ENCODE peak calls at places on chromosomes 6 and 20, in four cellular contexts. D is uterus, Y is pancreas, K is tibial artery. M is an unnamed sample. For H3K9me3, the result is how much of the 10 kb centered on the place peaks cover.

GRCh38 chr20:45008521-45009049 is 42.3 kb downstream of the STK4 start:
- DNase-seq in D (no peak), Y (no peak), K (no peak), M (no peak)

GRCh38 chr6:2124260-2124709 is 121.1 kb downstream of the GMDS start:
- DNase-seq in D (peak), Y (no peak), K (no peak), M (no peak)

GRCh38 chr6:147947521-147947920 is 395.1 kb upstream of the SASH1 start:
- DNase-seq in D (no peak), Y (no peak), K (no peak), M (peak)

GRCh38 chr6:130482645-130483390 is 117.0 kb downstream of the TMEM200A start:
- DNase-seq in D (no peak), Y (no peak), K (no peak), M (no peak)

GRCh38 chr6:34071111-34071883 is 74.6 kb downstream of the GRM4 start:
- DNase-seq in D (no peak), Y (no peak), K (no peak), M (no peak)

GRCh38 chr6:107811591-107812218 is 12.4 kb downstream of the SCML4 start:
- DNase-seq in D (no peak), Y (no peak), K (no peak), M (no peak)

GRCh38 chr6:142444800-142445405 is 143.1 kb downstream of the ADGRG6 start:
- DNase-seq in D (no peak), Y (no peak), K (no peak), M (no peak)

GRCh38 chr6:46789434-46790358 is 3.5 kb upstream of the MEP1A start:
- DNase-seq in D (no peak), Y (no peak), K (no peak), M (no peak)

GRCh38 chr20:51938557-51939324 is 136.4 kb upstream of the SALL4 start:
- DNase-seq in D (no peak), Y (no peak), K (no peak), M (no peak)

GRCh38 chr20:25273541-25274358 is 25.9 kb downstream of the PYGB start:
- DNase-seq in D (peak), Y (peak), K (peak), M (no peak)

GRCh38 chr6:56193846-56194245 is 53.5 kb downstream of the COL21A1 start:
- DNase-seq in D (no peak), Y (no peak), K (no peak), M (no peak)

GRCh38 chr6:53524455-53524815 is 20.5 kb downstream of the GCLC start:
- DNase-seq in D (no peak), Y (no peak), K (no peak), M (no peak)

GRCh38 chr20:58478141-58478805 is 36.9 kb downstream of the APCDD1L start:
- DNase-seq in D (no peak), Y (no peak), K (no peak), M (no peak)

GRCh38 chr20:8376940-8377339 is 244.9 kb downstream of the PLCB1 start:
- DNase-seq in D (no peak), Y (no peak), K (no peak), M (no peak)

GRCh38 chr6:151022492-151022891 is 157.0 kb downstream of the MTHFD1L start:
- DNase-seq in D (no peak), Y (no peak), K (no peak), M (no peak)

GRCh38 chr6:116413357-116413756 is 42.6 kb downstream of the DSE start:
- DNase-seq in D (no peak), Y (no peak), K (no peak), M (no peak)

GRCh38 chr6:148379481-148379880 is 36.8 kb downstream of the SASH1 start:
- DNase-seq in D (no peak), Y (no peak), K (no peak), M (no peak)

GRCh38 chr20:991850-992249 is 10.3 kb downstream of the RSPO4 start:
- DNase-seq in D (no peak), Y (no peak), K (no peak), M (no peak)

GRCh38 chr20:8853805-8854338 is 215.0 kb upstream of the PLCB4 start:
- DNase-seq in D (no peak), Y (no peak), K (no peak), M (no peak)

GRCh38 chr20:24953621-24954133 is 4.6 kb downstream of the CST7 start:
- DNase-seq in D (no peak), Y (no peak), K (no peak), M (no peak)

GRCh38 chr20:10855031-10855430 is 181.2 kb upstream of the JAG1 start:
- DNase-seq in D (no peak), Y (no peak), K (no peak), M (no peak)

GRCh38 chr20:43537921-43538854 is 20.6 kb upstream of the SGK2 start:
- DNase-seq in D (peak), Y (peak), K (peak), M (peak)

DNA sequence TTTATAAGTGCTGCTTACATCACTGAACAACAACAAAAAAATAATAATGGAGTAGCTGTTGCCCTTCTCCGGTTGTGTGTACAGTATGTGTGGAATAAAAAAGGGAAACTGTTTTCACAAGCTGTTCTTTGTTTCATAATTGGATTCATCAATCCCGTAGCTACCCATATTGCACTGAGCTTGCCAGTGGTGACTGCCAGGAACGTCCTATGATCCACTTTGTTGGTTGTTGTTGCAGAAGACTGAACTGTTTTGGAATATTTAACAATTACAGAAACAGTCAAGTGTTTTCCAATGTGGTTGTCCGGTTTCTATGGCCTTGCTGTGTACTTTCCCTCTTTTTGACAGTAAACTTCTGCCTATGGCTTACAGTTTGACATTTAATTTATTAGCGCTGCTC is 141.3 kb downstream of the DTNBP1 start:
- DNase-seq in D (no peak), Y (no peak), K (peak), M (no peak)
- TF ChIP-seq CTCF in D (no peak), Y (no peak), K (no peak), M (no peak)

DNA sequence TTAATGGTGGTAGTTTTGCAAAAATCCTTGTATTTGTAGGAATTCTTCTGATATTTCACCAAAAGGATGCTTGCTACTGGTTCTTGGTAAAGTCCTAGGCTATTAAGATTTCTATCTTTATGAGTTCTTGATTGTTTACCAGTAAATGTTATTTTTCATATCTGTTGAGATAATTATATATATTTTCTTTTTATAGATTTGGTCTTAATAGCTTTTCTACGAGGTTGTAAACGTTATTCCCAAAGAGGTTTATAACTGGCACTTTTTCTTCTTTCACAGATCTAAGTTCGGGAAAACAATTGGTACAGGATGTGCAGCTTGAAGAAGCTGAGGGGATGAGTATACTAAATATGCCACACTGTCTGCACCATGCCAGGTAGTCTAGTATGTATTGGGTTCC is 55.1 kb upstream of the HBS1L start:
- DNase-seq in D (no peak), Y (no peak), K (no peak), M (no peak)
- H3K9me3 ChIP-seq in D (under half), Y (under half), K (under half), M (under half)

GRCh38 chr6:135033238-135033637 is 21.4 kb downstream of the HBS1L start:
- DNase-seq in D (no peak), Y (no peak), K (no peak), M (no peak)

GRCh38 chr6:135043364-135043763 is 11.3 kb downstream of the HBS1L start:
- DNase-seq in D (no peak), Y (no peak), K (no peak), M (no peak)

GRCh38 chr6:135037541-135037940 is 17.1 kb downstream of the HBS1L start:
- DNase-seq in D (no peak), Y (no peak), K (no peak), M (no peak)

GRCh38 chr6:135036731-135037420 is 17.7 kb downstream of the HBS1L start:
- DNase-seq in D (no peak), Y (no peak), K (no peak), M (no peak)

DNA sequence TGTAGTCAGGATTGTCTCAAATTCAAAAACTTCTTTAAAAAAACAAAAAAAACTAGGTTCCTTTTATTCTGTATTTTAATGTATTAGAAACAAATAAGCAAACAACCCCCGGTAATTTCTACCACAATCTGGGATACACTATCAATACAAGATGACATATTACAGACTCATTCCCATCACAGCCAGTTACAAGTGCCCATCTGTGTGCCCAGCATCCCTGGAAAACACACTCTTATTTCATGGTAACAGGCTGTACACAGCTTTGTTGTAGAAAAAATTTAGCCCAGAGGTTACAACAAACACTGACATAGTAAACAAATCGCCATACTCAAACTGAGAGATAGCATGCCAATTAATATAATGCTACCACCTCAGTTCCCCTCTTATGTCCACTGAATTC is 16.3 kb downstream of the HBS1L start:
- DNase-seq in D (no peak), Y (no peak), K (no peak), M (no peak)
- TF ChIP-seq CTCF in D (no peak), Y (no peak), K (no peak), M (no peak)

DNA sequence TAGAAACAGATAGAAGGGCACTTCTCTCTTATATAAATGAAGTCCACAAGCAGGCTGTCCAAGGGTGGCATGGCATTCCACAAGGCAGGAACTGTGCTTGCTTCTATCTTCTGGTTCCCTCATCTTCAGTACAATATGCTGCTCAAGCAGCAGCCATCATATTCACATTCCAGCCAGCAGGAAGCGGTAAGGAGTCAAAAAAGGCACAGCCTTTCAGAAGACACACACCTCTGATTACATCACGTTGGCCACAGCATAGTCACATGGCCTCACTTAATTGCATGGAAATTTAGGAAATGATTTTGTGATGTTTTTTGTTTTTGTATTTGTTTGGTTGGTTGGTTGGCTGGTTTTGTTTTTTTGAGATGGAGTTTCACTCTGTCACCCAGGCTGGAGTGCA is 19.0 kb downstream of the REM1 start:
- DNase-seq in D (no peak), Y (no peak), K (no peak), M (no peak)
- H3K9me3 ChIP-seq in D (under half), Y (under half), K (under half), M (under half)

DNA sequence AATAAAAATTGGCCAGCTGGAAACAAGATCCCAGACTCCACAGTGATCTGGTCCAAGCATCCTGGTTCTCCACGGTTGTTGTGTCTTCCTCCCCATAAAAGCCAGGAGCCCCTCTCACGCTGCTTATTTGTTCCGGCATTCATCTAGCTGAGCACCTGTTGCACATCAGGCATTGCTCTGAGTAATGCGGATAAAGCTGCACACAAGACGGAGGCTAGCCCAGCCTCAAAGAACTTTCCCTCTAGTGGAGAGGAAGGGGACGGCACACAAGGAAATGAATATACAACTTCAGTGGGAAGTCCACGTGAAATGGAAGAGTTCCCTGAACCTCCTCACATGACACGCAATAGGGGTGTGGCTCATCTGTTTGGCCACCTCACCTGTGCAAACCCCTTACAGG is 30.3 kb upstream of the NXT1 start:
- DNase-seq in D (no peak), Y (no peak), K (no peak), M (no peak)
- TF ChIP-seq CTCF in D (no peak), Y (no peak), K (peak), M (peak)

DNA sequence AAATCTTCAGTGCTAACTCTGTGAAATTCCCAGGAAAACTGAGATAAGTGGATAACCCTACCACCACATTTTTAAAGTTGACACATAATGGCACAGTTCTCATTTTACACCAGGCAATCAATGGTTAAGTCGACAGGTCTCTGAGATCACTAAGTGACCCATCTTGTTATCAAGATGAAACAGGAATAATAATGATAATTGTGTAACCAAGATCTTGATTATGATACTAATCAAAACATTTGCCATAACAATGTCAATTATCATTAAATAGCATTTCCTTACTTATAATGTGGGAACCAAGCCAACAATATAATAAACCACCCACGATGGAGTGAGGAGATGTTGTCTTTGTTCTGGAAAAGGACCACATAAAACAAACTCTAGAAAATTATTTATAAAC is 541.6 kb downstream of the TFAP2B start:
- DNase-seq in D (no peak), Y (no peak), K (no peak), M (no peak)
- H3K9me3 ChIP-seq in D (under half), Y (under half), K (under half), M (under half)